ENCODE peak calls at places on chromosomes 2 and 18, in nine cellular contexts. R is left ventricle myocardium inferior, N is Kasumi-1, H is GM23248, T is NCI-H1694, Q is kidney glomerular epithelial cell, V is Panc1, G is MM.1S, B is D341Med. O is an unnamed sample.

GRCh38 chr2:102236132-102236531 is 49.3 kb downstream of the IL1RL2 start:
- DNase-seq in R (no peak), N (no peak), H (no peak), T (no peak), Q (no peak), V (no peak), G (no peak), B (no peak), O (no peak)

GRCh38 chr18:8990276-8991031 is 112.0 kb upstream of the NDUFV2 start:
- DNase-seq in R (peak), N (no peak), H (peak), T (no peak), Q (no peak), V (no peak), G (no peak), B (no peak), O (no peak)

GRCh38 chr18:22624171-22624570 is 206.5 kb upstream of the CTAGE1 start:
- DNase-seq in R (no peak), N (no peak), H (no peak), T (no peak), Q (no peak), V (no peak), G (no peak), B (no peak), O (no peak)

GRCh38 chr2:205590759-205591158 is 91.5 kb upstream of the NRP2 start:
- DNase-seq in R (no peak), N (no peak), H (peak), T (peak), Q (no peak), V (no peak), G (no peak), B (no peak), O (no peak)

GRCh38 chr2:121071058-121071504 is 213.9 kb downstream of the TFCP2L1 start:
- DNase-seq in R (peak), N (peak), H (peak), T (peak), Q (peak), V (no peak), G (no peak), B (peak), O (peak)

GRCh38 chr18:75158465-75159237 is 50.3 kb downstream of the PTGR3 start:
- DNase-seq in R (no peak), N (no peak), H (no peak), T (no peak), Q (no peak), V (no peak), G (no peak), B (peak), O (no peak)

GRCh38 chr2:105397959-105398521 is 811 bp downstream of the FHL2 start:
- DNase-seq in R (no peak), N (no peak), H (peak), T (no peak), Q (no peak), V (no peak), G (no peak), B (no peak), O (peak)

GRCh38 chr2:218218409-218219185 is 1.6 kb downstream of the ARPC2 start:
- DNase-seq in R (no peak), N (peak), H (peak), T (no peak), Q (no peak), V (no peak), G (peak), B (no peak), O (no peak)

GRCh38 chr2:11669454-11670291 is at the start of gene NTSR2:
- DNase-seq in R (peak), N (peak), H (peak), T (no peak), Q (peak), V (no peak), G (no peak), B (no peak), O (peak)

GRCh38 chr2:75076088-75076487 is 117.6 kb downstream of the POLE4 start:
- DNase-seq in R (no peak), N (no peak), H (no peak), T (peak), Q (no peak), V (no peak), G (no peak), B (peak), O (no peak)

GRCh38 chr2:16166327-16166981 is 226.1 kb downstream of the MYCN start:
- DNase-seq in R (no peak), N (no peak), H (no peak), T (no peak), Q (no peak), V (no peak), G (no peak), B (no peak), O (no peak)

GRCh38 chr2:173630425-173631122 is 275.9 kb downstream of the CDCA7 start:
- DNase-seq in R (no peak), N (no peak), H (no peak), T (no peak), Q (no peak), V (no peak), G (no peak), B (no peak), O (no peak)

GRCh38 chr2:10318345-10318744 is 15.6 kb downstream of the HPCAL1 start:
- DNase-seq in R (no peak), N (no peak), H (no peak), T (no peak), Q (no peak), V (no peak), G (no peak), B (no peak), O (no peak)

GRCh38 chr2:198756166-198756565 is 701.6 kb downstream of the SATB2 start:
- DNase-seq in R (no peak), N (no peak), H (peak), T (no peak), Q (no peak), V (no peak), G (no peak), B (no peak), O (no peak)

GRCh38 chr18:73962251-73962650 is 185.4 kb downstream of the FBXO15 start:
- DNase-seq in R (no peak), N (peak), H (peak), T (no peak), Q (no peak), V (no peak), G (no peak), B (no peak), O (no peak)

GRCh38 chr2:2252179-2252578 is 78.9 kb downstream of the MYT1L start:
- DNase-seq in R (no peak), N (no peak), H (no peak), T (no peak), Q (no peak), V (no peak), G (no peak), B (no peak), O (no peak)

GRCh38 chr2:18209934-18210639 is 331.6 kb downstream of the KCNS3 start:
- DNase-seq in R (no peak), N (no peak), H (peak), T (no peak), Q (peak), V (no peak), G (no peak), B (no peak), O (no peak)

GRCh38 chr2:149597050-149598013 is 9.8 kb upstream of the MMADHC start:
- DNase-seq in R (no peak), N (peak), H (peak), T (peak), Q (peak), V (peak), G (peak), B (peak), O (peak)

GRCh38 chr18:79681484-79682387 is 2.1 kb downstream of the CTDP1 start:
- DNase-seq in R (no peak), N (no peak), H (peak), T (no peak), Q (no peak), V (no peak), G (no peak), B (no peak), O (no peak)

GRCh38 chr2:122663737-122664136 is 908.3 kb downstream of the TSN start:
- DNase-seq in R (no peak), N (no peak), H (no peak), T (peak), Q (no peak), V (no peak), G (no peak), B (no peak), O (no peak)

GRCh38 chr2:172564376-172564775 is 8.5 kb downstream of the PDK1 start:
- DNase-seq in R (no peak), N (no peak), H (peak), T (no peak), Q (no peak), V (no peak), G (no peak), B (no peak), O (no peak)

GRCh38 chr2:199704358-199705238 is 146.4 kb downstream of the FTCDNL1 start:
- DNase-seq in R (no peak), N (peak), H (peak), T (peak), Q (peak), V (no peak), G (peak), B (peak), O (peak)

GRCh38 chr2:154195644-154196221 is 324.0 kb downstream of the GALNT13 start:
- DNase-seq in R (no peak), N (no peak), H (peak), T (no peak), Q (no peak), V (no peak), G (no peak), B (no peak), O (no peak)

GRCh38 chr18:58998421-58999203 is 133.9 kb downstream of the ZNF532 start:
- DNase-seq in R (peak), N (peak), H (peak), T (no peak), Q (peak), V (no peak), G (no peak), B (no peak), O (peak)

GRCh38 chr2:205133544-205133943 is 548.8 kb upstream of the NRP2 start:
- DNase-seq in R (peak), N (no peak), H (no peak), T (peak), Q (no peak), V (no peak), G (no peak), B (no peak), O (no peak)

GRCh38 chr2:85907671-85908157 is 18.9 kb upstream of the ST3GAL5 start:
- DNase-seq in R (no peak), N (no peak), H (peak), T (no peak), Q (no peak), V (no peak), G (no peak), B (no peak), O (no peak)

GRCh38 chr2:120948662-120949011 is 213.0 kb downstream of the GLI2 start:
- DNase-seq in R (no peak), N (no peak), H (no peak), T (no peak), Q (no peak), V (no peak), G (no peak), B (no peak), O (no peak)

GRCh38 chr18:67421666-67422065 is 94.9 kb downstream of the DSEL start:
- DNase-seq in R (no peak), N (no peak), H (no peak), T (no peak), Q (no peak), V (no peak), G (no peak), B (no peak), O (no peak)

GRCh38 chr2:217204358-217204757 is 344.5 kb upstream of the TNP1 start:
- DNase-seq in R (no peak), N (no peak), H (peak), T (no peak), Q (peak), V (no peak), G (no peak), B (no peak), O (no peak)

GRCh38 chr2:240960309-240960962 is 38.0 kb upstream of the SNED1 start:
- DNase-seq in R (peak), N (peak), H (no peak), T (no peak), Q (no peak), V (no peak), G (no peak), B (no peak), O (no peak)

GRCh38 chr2:99784946-99785345 is 295.1 kb upstream of the REV1 start:
- DNase-seq in R (no peak), N (no peak), H (no peak), T (no peak), Q (no peak), V (no peak), G (no peak), B (no peak), O (no peak)

GRCh38 chr2:238203973-238204683 is 633 bp upstream of the ILKAP start:
- DNase-seq in R (no peak), N (no peak), H (no peak), T (no peak), Q (no peak), V (no peak), G (no peak), B (no peak), O (no peak)

GRCh38 chr18:45386256-45386655 is 229.0 kb upstream of the SLC14A2 start:
- DNase-seq in R (no peak), N (peak), H (peak), T (peak), Q (peak), V (no peak), G (peak), B (peak), O (peak)

GRCh38 chr18:47334966-47335365 is 83.5 kb upstream of the SKOR2 start:
- DNase-seq in R (no peak), N (no peak), H (peak), T (no peak), Q (no peak), V (no peak), G (no peak), B (no peak), O (no peak)